ENCODE peak calls at places on chromosome 22, in five cellular contexts. One of them, this sample, is unnamed.

GRCh38 chr22:27419473-27419872 is 382.1 kb downstream of the MN1 start:
- DNase-seq in AG04449: no peak
- DNase-seq in fibroblast of villous mesenchyme: no peak
- DNase-seq in body of pancreas: no peak
- DNase-seq in brain microvascular endothelial cell: peak
- DNase-seq in this sample: no peak

GRCh38 chr22:29006346-29006745 is 55.3 kb downstream of the C22orf31 start:
- DNase-seq in AG04449: no peak
- DNase-seq in fibroblast of villous mesenchyme: no peak
- DNase-seq in body of pancreas: no peak
- DNase-seq in brain microvascular endothelial cell: no peak
- DNase-seq in this sample: no peak

GRCh38 chr22:42704896-42705295 is 15.8 kb downstream of the A4GALT start:
- DNase-seq in AG04449: no peak
- DNase-seq in fibroblast of villous mesenchyme: no peak
- DNase-seq in body of pancreas: no peak
- DNase-seq in brain microvascular endothelial cell: no peak
- DNase-seq in this sample: no peak

GRCh38 chr22:41517172-41518047 is 26.9 kb downstream of the POLR3H start:
- DNase-seq in AG04449: no peak
- DNase-seq in fibroblast of villous mesenchyme: peak
- DNase-seq in body of pancreas: peak
- DNase-seq in brain microvascular endothelial cell: peak
- DNase-seq in this sample: no peak

GRCh38 chr22:35661377-35661937 is 13.2 kb downstream of the APOL6 start:
- DNase-seq in AG04449: no peak
- DNase-seq in fibroblast of villous mesenchyme: no peak
- DNase-seq in body of pancreas: no peak
- DNase-seq in brain microvascular endothelial cell: peak
- DNase-seq in this sample: no peak

GRCh38 chr22:25420471-25420924 is 144.0 kb upstream of the GRK3 start:
- DNase-seq in AG04449: no peak
- DNase-seq in fibroblast of villous mesenchyme: no peak
- DNase-seq in body of pancreas: no peak
- DNase-seq in brain microvascular endothelial cell: no peak
- DNase-seq in this sample: no peak

GRCh38 chr22:25545117-25545516 is 19.4 kb upstream of the GRK3 start:
- DNase-seq in AG04449: no peak
- DNase-seq in fibroblast of villous mesenchyme: no peak
- DNase-seq in body of pancreas: no peak
- DNase-seq in brain microvascular endothelial cell: no peak
- DNase-seq in this sample: no peak

GRCh38 chr22:40541300-40541699 is 95.2 kb downstream of the MRTFA start:
- DNase-seq in AG04449: no peak
- DNase-seq in fibroblast of villous mesenchyme: no peak
- DNase-seq in body of pancreas: no peak
- DNase-seq in brain microvascular endothelial cell: no peak
- DNase-seq in this sample: no peak

GRCh38 chr22:47301820-47302475 is 539.5 kb downstream of the TBC1D22A start:
- DNase-seq in AG04449: no peak
- DNase-seq in fibroblast of villous mesenchyme: no peak
- DNase-seq in body of pancreas: no peak
- DNase-seq in brain microvascular endothelial cell: no peak
- DNase-seq in this sample: no peak

GRCh38 chr22:35473971-35474370 is 66.7 kb upstream of the RASD2 start:
- DNase-seq in AG04449: no peak
- DNase-seq in fibroblast of villous mesenchyme: no peak
- DNase-seq in body of pancreas: no peak
- DNase-seq in brain microvascular endothelial cell: no peak
- DNase-seq in this sample: no peak

GRCh38 chr22:31098633-31099110 is 8.7 kb downstream of the SELENOM start:
- DNase-seq in AG04449: no peak
- DNase-seq in fibroblast of villous mesenchyme: no peak
- DNase-seq in body of pancreas: no peak
- DNase-seq in brain microvascular endothelial cell: no peak
- DNase-seq in this sample: no peak

GRCh38 chr22:35376728-35377472 is 4.0 kb upstream of the HMOX1 start:
- DNase-seq in AG04449: peak
- DNase-seq in fibroblast of villous mesenchyme: peak
- DNase-seq in body of pancreas: peak
- DNase-seq in brain microvascular endothelial cell: peak
- DNase-seq in this sample: peak

GRCh38 chr22:26592368-26593015 is 2.6 kb upstream of the TPST2 start:
- DNase-seq in AG04449: no peak
- DNase-seq in fibroblast of villous mesenchyme: no peak
- DNase-seq in body of pancreas: no peak
- DNase-seq in brain microvascular endothelial cell: no peak
- DNase-seq in this sample: no peak

GRCh38 chr22:26367402-26368245 is 61.4 kb upstream of the ASPHD2 start:
- DNase-seq in AG04449: no peak
- DNase-seq in fibroblast of villous mesenchyme: peak
- DNase-seq in body of pancreas: peak
- DNase-seq in brain microvascular endothelial cell: peak
- DNase-seq in this sample: peak

GRCh38 chr22:42385691-42386090 is 46.5 kb downstream of the NFAM1 start:
- DNase-seq in AG04449: no peak
- DNase-seq in fibroblast of villous mesenchyme: no peak
- DNase-seq in body of pancreas: no peak
- DNase-seq in brain microvascular endothelial cell: no peak
- DNase-seq in this sample: no peak

GRCh38 chr22:30694638-30695350 is at the start of gene OSBP2:
- DNase-seq in AG04449: no peak
- DNase-seq in fibroblast of villous mesenchyme: no peak
- DNase-seq in body of pancreas: peak
- DNase-seq in brain microvascular endothelial cell: no peak
- DNase-seq in this sample: peak

GRCh38 chr22:25406510-25407210 is 157.8 kb upstream of the GRK3 start:
- DNase-seq in AG04449: no peak
- DNase-seq in fibroblast of villous mesenchyme: no peak
- DNase-seq in body of pancreas: no peak
- DNase-seq in brain microvascular endothelial cell: no peak
- DNase-seq in this sample: no peak

GRCh38 chr22:24517446-24517845 is 22.3 kb downstream of the UPB1 start:
- DNase-seq in AG04449: no peak
- DNase-seq in fibroblast of villous mesenchyme: no peak
- DNase-seq in body of pancreas: no peak
- DNase-seq in brain microvascular endothelial cell: no peak
- DNase-seq in this sample: no peak

GRCh38 chr22:27637604-27638003 is 164.0 kb downstream of the MN1 start:
- DNase-seq in AG04449: no peak
- DNase-seq in fibroblast of villous mesenchyme: no peak
- DNase-seq in body of pancreas: no peak
- DNase-seq in brain microvascular endothelial cell: peak
- DNase-seq in this sample: no peak

DNA sequence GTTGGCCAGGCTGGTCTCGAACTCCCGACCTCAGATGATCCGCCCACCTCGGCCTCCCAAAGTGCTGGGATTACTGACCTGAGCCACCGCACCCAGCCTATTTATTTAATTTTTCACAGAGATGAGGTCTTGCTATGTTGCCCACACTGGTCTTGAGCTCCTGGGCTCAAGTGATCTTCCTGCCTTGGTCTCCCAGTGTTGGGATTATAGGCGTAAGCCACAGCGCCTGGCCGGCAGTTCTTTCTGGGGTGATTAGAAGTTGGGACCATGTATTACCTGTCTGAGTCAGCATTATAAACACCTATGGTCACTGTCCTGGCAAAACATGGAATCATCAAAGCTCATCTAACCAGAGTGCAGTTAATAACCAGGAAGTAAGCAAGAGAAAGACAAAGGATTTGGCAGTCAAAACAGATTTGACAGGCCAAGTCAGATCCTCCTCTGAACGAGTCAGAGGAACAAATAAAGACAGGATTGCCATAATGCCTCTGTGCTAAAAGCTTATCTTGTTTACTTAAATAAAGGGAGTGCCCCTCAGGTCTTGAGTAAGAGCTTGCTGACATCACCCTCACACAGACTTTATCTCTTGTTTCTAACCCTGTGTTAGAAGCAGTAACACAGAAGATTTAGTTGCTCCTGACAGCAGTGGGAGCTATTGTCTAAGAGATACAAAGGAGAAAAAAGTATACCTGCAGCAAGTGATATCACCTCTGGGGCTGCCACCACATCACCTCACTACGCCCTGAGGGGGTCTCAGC is 3.7 kb downstream of the SERPIND1 start:
- DNase-seq in AG04449: peak
- DNase-seq in fibroblast of villous mesenchyme: peak
- DNase-seq in body of pancreas: no peak
- DNase-seq in brain microvascular endothelial cell: peak
- DNase-seq in this sample: no peak
- TF ChIP-seq CTCF in AG04449: no peak
- TF ChIP-seq CTCF in fibroblast of villous mesenchyme: no peak
- TF ChIP-seq CTCF in body of pancreas: no peak
- TF ChIP-seq CTCF in brain microvascular endothelial cell: peak
- TF ChIP-seq CTCF in this sample: no peak

GRCh38 chr22:38513063-38513462 is 7.0 kb upstream of the DDX17 start:
- DNase-seq in AG04449: no peak
- DNase-seq in fibroblast of villous mesenchyme: no peak
- DNase-seq in body of pancreas: no peak
- DNase-seq in brain microvascular endothelial cell: no peak
- DNase-seq in this sample: no peak
- TF ChIP-seq CTCF in AG04449: no peak
- TF ChIP-seq CTCF in fibroblast of villous mesenchyme: no peak
- TF ChIP-seq CTCF in body of pancreas: no peak
- TF ChIP-seq CTCF in brain microvascular endothelial cell: no peak
- TF ChIP-seq CTCF in this sample: no peak

DNA sequence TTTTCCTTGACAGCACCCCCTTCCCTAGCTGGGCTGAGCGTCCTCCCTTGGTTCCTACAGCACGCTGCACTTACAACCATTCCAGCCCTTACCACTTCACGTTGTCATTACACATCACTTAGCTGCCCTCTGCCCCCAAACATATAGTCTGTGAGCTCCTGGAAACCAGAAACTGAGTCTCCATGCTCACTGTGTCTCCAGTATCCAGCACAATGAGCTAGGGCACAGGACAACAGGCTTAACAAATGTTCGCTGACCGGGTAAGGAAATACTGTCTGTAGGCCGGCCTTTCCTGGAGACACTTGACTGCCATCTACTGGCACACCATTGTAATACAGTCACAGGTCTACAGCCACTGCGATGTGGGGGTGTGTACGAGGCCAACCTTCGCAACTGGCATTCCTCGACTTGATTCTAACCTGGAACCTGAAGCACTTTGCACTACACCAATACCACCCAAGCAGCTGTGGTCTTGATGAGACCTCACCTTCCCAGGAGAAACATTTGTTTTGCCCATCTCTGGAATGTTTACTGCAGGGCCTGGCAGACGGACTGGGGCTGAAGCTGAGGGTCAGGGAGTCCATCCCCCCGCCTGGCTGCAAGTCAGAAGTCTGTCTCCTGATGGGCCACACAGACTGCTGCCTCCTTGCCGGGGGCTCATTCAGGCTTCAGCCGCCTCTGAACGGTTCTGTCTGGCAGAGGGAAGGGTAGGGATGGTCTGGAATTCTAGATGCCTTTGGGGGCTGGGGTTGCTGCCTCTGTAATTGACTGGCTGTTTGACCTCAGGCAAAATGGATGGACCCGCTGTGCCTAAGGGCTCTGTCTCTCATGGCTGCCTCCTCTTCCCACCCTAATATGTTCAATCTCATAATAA is 72.0 kb downstream of the SYN3 start:
- DNase-seq in AG04449: peak
- DNase-seq in fibroblast of villous mesenchyme: peak
- DNase-seq in body of pancreas: peak
- DNase-seq in brain microvascular endothelial cell: peak
- DNase-seq in this sample: peak
- TF ChIP-seq CTCF in AG04449: peak
- TF ChIP-seq CTCF in fibroblast of villous mesenchyme: peak
- TF ChIP-seq CTCF in body of pancreas: peak
- TF ChIP-seq CTCF in brain microvascular endothelial cell: peak
- TF ChIP-seq CTCF in this sample: peak

DNA sequence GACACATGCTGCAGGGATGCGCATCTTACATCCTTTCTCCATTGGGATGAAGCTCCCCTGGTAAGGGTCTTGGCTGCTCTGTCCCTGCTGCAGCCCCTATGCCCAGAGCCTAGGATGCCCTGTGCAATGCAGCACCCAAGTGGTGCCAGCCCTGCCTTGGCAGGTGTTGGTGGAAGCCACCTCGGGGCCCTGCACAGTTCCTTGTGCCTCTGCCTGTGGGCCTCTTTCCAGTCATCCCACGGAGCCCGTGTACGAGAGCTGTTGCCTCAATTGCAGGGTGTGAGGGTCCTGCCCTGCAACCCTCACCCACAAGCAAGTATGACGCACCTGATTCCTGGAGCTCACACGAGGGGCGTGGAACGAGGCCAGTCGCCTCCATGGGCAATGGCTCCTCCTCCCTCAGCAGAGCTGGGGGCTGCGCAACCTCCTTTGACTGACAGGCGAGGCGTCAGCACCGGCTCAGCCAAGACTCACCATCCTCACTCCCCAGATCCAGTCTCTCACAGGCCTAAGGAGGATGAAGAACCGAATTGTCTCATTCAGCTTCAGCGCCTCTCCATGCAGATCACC is 719.6 kb downstream of the BRD1 start:
- DNase-seq in AG04449: no peak
- DNase-seq in fibroblast of villous mesenchyme: no peak
- DNase-seq in body of pancreas: no peak
- DNase-seq in brain microvascular endothelial cell: no peak
- DNase-seq in this sample: no peak
- TF ChIP-seq CTCF in AG04449: no peak
- TF ChIP-seq CTCF in fibroblast of villous mesenchyme: no peak
- TF ChIP-seq CTCF in body of pancreas: no peak
- TF ChIP-seq CTCF in brain microvascular endothelial cell: no peak
- TF ChIP-seq CTCF in this sample: no peak

GRCh38 chr22:46131151-46131587 is 19.2 kb upstream of the PPARA start:
- DNase-seq in AG04449: no peak
- DNase-seq in fibroblast of villous mesenchyme: no peak
- DNase-seq in body of pancreas: no peak
- DNase-seq in brain microvascular endothelial cell: no peak
- DNase-seq in this sample: no peak
- TF ChIP-seq CTCF in AG04449: peak
- TF ChIP-seq CTCF in fibroblast of villous mesenchyme: peak
- TF ChIP-seq CTCF in body of pancreas: no peak
- TF ChIP-seq CTCF in brain microvascular endothelial cell: peak
- TF ChIP-seq CTCF in this sample: no peak

GRCh38 chr22:44335903-44336803 is 23.4 kb upstream of the SHISAL1 start:
- DNase-seq in AG04449: no peak
- DNase-seq in fibroblast of villous mesenchyme: no peak
- DNase-seq in body of pancreas: no peak
- DNase-seq in brain microvascular endothelial cell: no peak
- DNase-seq in this sample: no peak
- TF ChIP-seq CTCF in AG04449: no peak
- TF ChIP-seq CTCF in fibroblast of villous mesenchyme: no peak
- TF ChIP-seq CTCF in body of pancreas: no peak
- TF ChIP-seq CTCF in brain microvascular endothelial cell: no peak
- TF ChIP-seq CTCF in this sample: no peak

GRCh38 chr22:22709719-22710445 is 65.5 kb downstream of the GGTLC2 start:
- DNase-seq in AG04449: no peak
- DNase-seq in fibroblast of villous mesenchyme: no peak
- DNase-seq in body of pancreas: peak
- DNase-seq in brain microvascular endothelial cell: no peak
- DNase-seq in this sample: no peak
- TF ChIP-seq CTCF in AG04449: no peak
- TF ChIP-seq CTCF in fibroblast of villous mesenchyme: peak
- TF ChIP-seq CTCF in body of pancreas: no peak
- TF ChIP-seq CTCF in brain microvascular endothelial cell: peak
- TF ChIP-seq CTCF in this sample: no peak

This sample was measured in mesothelial cell of epicardium.